ENCODE peak calls at places on chromosomes 2 and 18, in eight cellular contexts. L is stomach, E is A549, W is H54, H is ovary, M is IMR-90, C is esophagus squamous epithelium, V is transverse colon. Q is an unnamed sample.

GRCh38 chr18:58562146-58562998 is 66.5 kb downstream of the ALPK2 start:
- DNase-seq in V (no peak), L (no peak), M (peak; percentile 28), C (no peak), E (no peak), W (no peak), H (no peak), Q (no peak)

GRCh38 chr2:102505290-102505689 is 32.3 kb downstream of the SLC9A4 start:
- DNase-seq in L (peak; percentile 74), V (peak; percentile 45), W (no peak), E (no peak), C (no peak), M (no peak), H (no peak), Q (no peak)

GRCh38 chr2:102520009-102520408 is 47.0 kb downstream of the SLC9A4 start:
- DNase-seq in W (peak; percentile 19), V (peak; percentile 25), H (no peak), L (peak; percentile 47), C (no peak), M (peak; percentile 17), E (peak; percentile 61), Q (peak; percentile 61)

GRCh38 chr18:78862395-78862794 is 117.2 kb upstream of the SALL3 start:
- DNase-seq in H (no peak), M (no peak), W (no peak), C (no peak), L (no peak), E (no peak), V (no peak), Q (no peak)

GRCh38 chr2:71576541-71576940 is 123.2 kb downstream of the DYSF start:
- DNase-seq in M (no peak), E (no peak), H (no peak), W (no peak), C (no peak), L (no peak), V (no peak), Q (no peak)

GRCh38 chr2:98102878-98103277 is 15.9 kb downstream of the VWA3B start:
- DNase-seq in H (no peak), M (no peak), W (no peak), L (no peak), V (no peak), E (no peak), C (no peak), Q (no peak)

GRCh38 chr2:15169326-15170038 is 391.7 kb downstream of the NBAS start:
- DNase-seq in E (peak; percentile 59), M (peak; percentile 98), C (no peak), L (no peak), V (no peak), H (no peak), W (peak; percentile 79), Q (peak; percentile 57)

GRCh38 chr18:32848836-32849235 is 76.0 kb upstream of the KLHL14 start:
- DNase-seq in V (no peak), C (no peak), L (no peak), E (no peak), M (no peak), W (no peak), H (no peak), Q (no peak)

GRCh38 chr2:202136526-202136925 is 63.5 kb downstream of the KIAA2012 start:
- DNase-seq in L (no peak), V (no peak), H (no peak), C (no peak), M (no peak), W (no peak), E (no peak), Q (no peak)

GRCh38 chr2:147182260-147182659 is 662.6 kb upstream of the ACVR2A start:
- DNase-seq in W (no peak), V (peak; percentile 30), L (peak; percentile 58), M (no peak), E (no peak), C (no peak), H (no peak), Q (no peak)

GRCh38 chr2:15850534-15850933 is 89.8 kb upstream of the MYCN start:
- DNase-seq in E (no peak), W (no peak), V (no peak), C (no peak), L (no peak), H (no peak), M (no peak), Q (no peak)

GRCh38 chr18:78546281-78546680 is 433.3 kb upstream of the SALL3 start:
- DNase-seq in C (no peak), H (no peak), W (no peak), E (no peak), M (no peak), L (no peak), V (no peak), Q (no peak)

GRCh38 chr2:98795535-98795902 is 64.6 kb upstream of the MGAT4A start:
- DNase-seq in C (no peak), W (no peak), L (no peak), V (no peak), E (no peak), M (no peak), H (no peak), Q (no peak)

GRCh38 chr2:208375452-208376068 is 31.0 kb upstream of the PTH2R start:
- DNase-seq in L (no peak), M (no peak), H (no peak), V (no peak), E (no peak), C (no peak), W (no peak), Q (no peak)

GRCh38 chr2:207437136-207437856 is 92.5 kb upstream of the CREB1 start:
- DNase-seq in V (peak; percentile 21), C (no peak), M (no peak), E (no peak), L (no peak), W (no peak), H (no peak), Q (no peak)

GRCh38 chr2:21740529-21740928 is 616.8 kb downstream of the TDRD15 start:
- DNase-seq in M (peak; percentile 45), H (no peak), L (no peak), E (no peak), W (no peak), C (no peak), V (no peak), Q (no peak)

GRCh38 chr2:101699939-101700442 is 2.5 kb downstream of the MAP4K4 start:
- DNase-seq in E (no peak), V (no peak), C (no peak), L (no peak), M (peak; percentile 27), W (peak; percentile 40), H (no peak), Q (peak; percentile 17)

GRCh38 chr2:210162466-210163124 is 8.6 kb downstream of the KANSL1L start:
- DNase-seq in H (no peak), W (no peak), E (no peak), V (no peak), M (no peak), L (no peak), C (no peak), Q (no peak)

GRCh38 chr2:33425660-33426059 is 50.8 kb upstream of the RASGRP3 start:
- DNase-seq in H (no peak), V (no peak), E (peak; percentile 48), L (no peak), W (peak; percentile 19), C (no peak), M (peak; percentile 58), Q (no peak)

GRCh38 chr2:85445316-85446295 is 27.1 kb downstream of the SH2D6 start:
- DNase-seq in C (no peak), E (peak; percentile 67), L (no peak), H (peak; percentile 71), M (peak; percentile 84), W (no peak), V (no peak), Q (peak; percentile 80)
- TF ChIP-seq POLR2A in C (no peak), E (no peak), L (no peak), H (no peak), M (no peak), W (no peak), V (no peak), Q (peak; percentile 21)

GRCh38 chr2:241091734-241092445 is 10.2 kb downstream of the MTERF4 start:
- DNase-seq in H (no peak), V (no peak), L (no peak), M (no peak), E (no peak), W (no peak), C (no peak), Q (no peak)

GRCh38 chr2:241092677-241093076 is 9.4 kb downstream of the MTERF4 start:
- DNase-seq in L (no peak), H (no peak), C (no peak), M (no peak), V (no peak), W (no peak), E (peak; percentile 24), Q (peak; percentile 46)

GRCh38 chr2:241094924-241095420 is 7.1 kb downstream of the MTERF4 start:
- DNase-seq in L (no peak), V (no peak), H (no peak), C (no peak), M (no peak), E (no peak), W (no peak), Q (no peak)

GRCh38 chr2:241095594-241096290 is 6.3 kb downstream of the MTERF4 start:
- DNase-seq in C (no peak), V (no peak), E (no peak), M (no peak), W (no peak), L (no peak), H (no peak), Q (no peak)

DNA sequence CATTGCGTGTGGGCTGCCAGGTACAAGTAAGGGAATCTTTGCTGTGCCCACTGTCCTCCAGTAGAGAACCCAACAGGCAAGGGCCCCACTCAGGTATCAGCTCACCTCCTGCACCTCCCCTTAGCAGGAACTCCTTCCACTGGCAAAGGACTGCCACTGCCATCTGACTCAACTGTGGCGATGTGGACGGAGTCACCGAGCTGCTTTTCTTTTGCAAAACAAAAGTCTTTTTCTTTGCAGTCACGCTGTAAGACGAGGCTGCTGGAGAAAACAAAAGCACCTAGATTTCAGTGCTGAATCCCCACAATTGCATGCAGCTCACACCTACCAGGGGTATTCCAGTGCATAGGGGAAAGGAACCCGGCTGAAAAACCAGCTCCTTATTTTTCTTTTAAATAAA is 7.9 kb downstream of the MTERF4 start:
- DNase-seq in H (no peak), L (no peak), M (no peak), W (no peak), C (no peak), E (no peak), V (no peak), Q (no peak)
- TF ChIP-seq POLR2A in H (no peak), L (no peak), M (no peak), W (no peak), C (no peak), E (no peak), V (no peak), Q (no peak)

DNA sequence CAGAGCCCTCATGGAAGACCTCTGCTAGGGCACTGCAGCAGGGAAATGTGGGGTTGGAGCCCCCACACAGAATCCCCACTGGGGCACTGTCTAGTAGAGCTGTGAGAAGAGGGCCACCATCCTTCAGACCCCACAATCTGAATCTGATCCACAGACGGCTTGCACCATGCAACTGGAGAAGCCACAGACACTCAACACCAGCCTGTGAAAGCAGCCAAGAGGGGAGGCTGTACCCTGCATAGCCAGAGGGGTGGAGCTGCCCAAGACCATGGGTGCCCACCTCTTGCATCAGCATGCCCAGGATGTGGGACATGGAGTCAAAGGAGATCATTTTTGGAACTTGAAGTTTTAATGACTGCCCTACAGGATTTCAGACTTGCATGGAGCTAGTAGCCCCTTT is 6.5 kb downstream of the CD226 start:
- DNase-seq in H (no peak), M (no peak), E (no peak), V (no peak), L (no peak), C (no peak), W (no peak), Q (no peak)
- TF ChIP-seq POLR2A in H (no peak), M (no peak), E (no peak), V (no peak), L (no peak), C (no peak), W (no peak), Q (no peak)

GRCh38 chr2:205684871-205685313 is 2.6 kb downstream of the NRP2 start:
- DNase-seq in W (no peak), H (no peak), V (no peak), L (no peak), C (no peak), E (peak; percentile 45), M (peak; percentile 60), Q (no peak)
- TF ChIP-seq POLR2A in W (no peak), H (peak; percentile 23), V (no peak), L (no peak), C (no peak), E (no peak), M (no peak), Q (no peak)